ENCODE peak calls at places on chromosomes 5 and 9, in six cellular contexts. G, R, F, A, L and J are unnamed samples. For H3K9me3, the result is how much of the 10 kb centered on the place peaks cover.

GRCh38 chr5:163569284-163569683 is 63.9 kb downstream of the MAT2B start:
- DNase-seq in A (peak), F (no peak), G (peak), L (no peak), R (no peak), J (no peak)

GRCh38 chr5:172939045-172939444 is 20.2 kb upstream of the RPL26L1 start:
- DNase-seq in G (peak), F (no peak), R (no peak), L (peak), A (peak), J (no peak)

GRCh38 chr5:143312822-143313221 is 90.7 kb downstream of the NR3C1 start:
- DNase-seq in F (no peak), A (no peak), R (no peak), G (no peak), L (no peak), J (no peak)

GRCh38 chr9:131627846-131628820 is 82.8 kb downstream of the PRRT1B start:
- DNase-seq in R (peak), A (no peak), F (no peak), L (no peak), G (peak), J (peak)

GRCh38 chr5:125198270-125198974 is 452.0 kb upstream of the ZNF608 start:
- DNase-seq in R (peak), F (peak), A (no peak), G (peak), L (no peak), J (peak)

GRCh38 chr5:106292654-106293053 is 1378.1 kb downstream of the EFNA5 start:
- DNase-seq in A (no peak), F (no peak), G (no peak), L (no peak), R (no peak), J (no peak)

GRCh38 chr9:72788966-72789365 is 163.9 kb downstream of the ALDH1A1 start:
- DNase-seq in L (no peak), F (no peak), R (no peak), G (no peak), A (no peak), J (no peak)

GRCh38 chr5:17192191-17192590 is 25.2 kb upstream of the BASP1 start:
- DNase-seq in G (peak), L (no peak), A (no peak), R (no peak), F (no peak), J (no peak)

GRCh38 chr5:2780421-2781171 is 29.1 kb upstream of the IRX2 start:
- DNase-seq in G (no peak), A (no peak), F (no peak), R (no peak), L (no peak), J (no peak)

GRCh38 chr9:10252174-10252573 is 360.6 kb downstream of the PTPRD start:
- DNase-seq in G (no peak), L (no peak), A (no peak), R (no peak), F (peak), J (no peak)

GRCh38 chr5:61702784-61703183 is 370.7 kb downstream of the ZSWIM6 start:
- DNase-seq in G (no peak), A (no peak), F (no peak), L (no peak), R (no peak), J (no peak)
- H3K27ac ChIP-seq in G (no peak), A (no peak), F (no peak), L (no peak), R (no peak), J (no peak)

GRCh38 chr9:90972057-90972456 is 170.4 kb downstream of the SYK start:
- DNase-seq in R (no peak), L (no peak), A (no peak), G (no peak), F (no peak), J (no peak)

GRCh38 chr9:90974007-90974406 is 172.4 kb downstream of the SYK start:
- DNase-seq in R (no peak), F (no peak), A (no peak), L (no peak), G (peak), J (no peak)

GRCh38 chr9:90969021-90969675 is 167.5 kb downstream of the SYK start:
- DNase-seq in L (no peak), A (no peak), G (no peak), F (no peak), R (no peak), J (peak)

GRCh38 chr9:90967171-90967570 is 165.6 kb downstream of the SYK start:
- DNase-seq in A (no peak), F (no peak), R (no peak), G (no peak), L (no peak), J (no peak)

GRCh38 chr9:90970603-90971002 is 169.0 kb downstream of the SYK start:
- DNase-seq in A (no peak), F (no peak), G (no peak), R (no peak), L (no peak), J (no peak)
- H3K9me3 ChIP-seq in A (under half), F (under half), G (under half), R (under half), L (under half), J (under half)

GRCh38 chr9:128296340-128297220 is 20.5 kb downstream of the SWI5 start:
- DNase-seq in G (peak), A (no peak), F (no peak), R (no peak), L (peak), J (no peak)

GRCh38 chr9:128293091-128293490 is 17.0 kb downstream of the SWI5 start:
- DNase-seq in L (no peak), G (no peak), F (no peak), R (no peak), A (no peak), J (no peak)

GRCh38 chr9:128294142-128294541 is 18.1 kb downstream of the SWI5 start:
- DNase-seq in F (no peak), G (no peak), A (no peak), L (no peak), R (no peak), J (no peak)

GRCh38 chr9:128298535-128299482 is 22.7 kb downstream of the SWI5 start:
- DNase-seq in G (no peak), F (no peak), A (no peak), R (no peak), L (no peak), J (no peak)

GRCh38 chr9:128297221-128297773 is 21.2 kb downstream of the SWI5 start:
- DNase-seq in G (no peak), A (no peak), F (no peak), L (no peak), R (no peak), J (no peak)
- H3K27ac ChIP-seq in G (no peak), A (peak), F (no peak), L (peak), R (no peak), J (no peak)

DNA sequence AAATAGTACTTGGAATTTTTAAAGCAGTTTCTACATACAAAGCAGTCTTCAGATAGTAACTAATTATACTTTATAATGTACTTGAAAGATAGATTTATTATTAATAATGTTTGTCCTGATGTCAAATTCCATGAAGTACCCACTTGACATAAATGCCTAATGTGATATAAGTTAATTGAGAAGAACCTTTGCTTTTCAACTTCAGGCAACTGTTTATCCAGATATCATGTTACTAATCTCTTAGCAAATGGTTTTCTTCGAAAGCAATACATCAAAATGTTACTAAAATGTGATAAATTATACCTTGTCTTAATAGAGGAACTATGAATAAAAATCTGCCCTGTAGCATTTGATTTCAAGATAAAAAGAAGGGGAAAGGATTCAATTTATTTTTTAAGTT is 146.8 kb upstream of the FBXL17 start:
- DNase-seq in L (no peak), A (no peak), G (no peak), R (no peak), F (no peak), J (no peak)
- H3K9me3 ChIP-seq in L (under half), A (under half), G (under half), R (under half), F (under half), J (under half)

GRCh38 chr9:127529671-127530070 is 78.4 kb downstream of the LRSAM1 start:
- DNase-seq in G (no peak), R (no peak), F (no peak), A (no peak), L (no peak), J (no peak)
- H3K27ac ChIP-seq in G (peak), R (no peak), F (peak), A (peak), L (no peak), J (peak)

DNA sequence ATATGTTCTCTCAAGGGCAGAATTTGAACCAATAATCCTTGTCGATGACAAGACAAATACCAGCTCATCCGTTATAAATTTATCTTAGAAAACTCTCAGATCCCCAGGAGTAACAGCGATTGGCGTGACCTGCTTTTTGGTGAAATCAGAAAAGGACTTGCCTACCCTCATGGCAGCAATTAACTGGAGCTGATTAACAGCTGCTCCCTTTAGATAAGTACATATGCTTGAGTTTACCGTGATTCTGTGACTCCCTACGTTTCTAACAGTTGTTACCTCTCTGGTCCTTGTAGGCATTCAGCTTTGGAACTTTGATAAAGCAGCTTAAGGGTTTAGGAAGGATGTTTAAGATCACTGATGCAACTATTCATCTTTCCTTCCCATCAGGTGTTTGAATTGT is 2.6 kb downstream of the INVS start:
- DNase-seq in F (no peak), A (no peak), G (no peak), R (no peak), L (no peak), J (no peak)
- H3K9me3 ChIP-seq in F (under half), A (under half), G (under half), R (under half), L (under half), J (under half)

DNA sequence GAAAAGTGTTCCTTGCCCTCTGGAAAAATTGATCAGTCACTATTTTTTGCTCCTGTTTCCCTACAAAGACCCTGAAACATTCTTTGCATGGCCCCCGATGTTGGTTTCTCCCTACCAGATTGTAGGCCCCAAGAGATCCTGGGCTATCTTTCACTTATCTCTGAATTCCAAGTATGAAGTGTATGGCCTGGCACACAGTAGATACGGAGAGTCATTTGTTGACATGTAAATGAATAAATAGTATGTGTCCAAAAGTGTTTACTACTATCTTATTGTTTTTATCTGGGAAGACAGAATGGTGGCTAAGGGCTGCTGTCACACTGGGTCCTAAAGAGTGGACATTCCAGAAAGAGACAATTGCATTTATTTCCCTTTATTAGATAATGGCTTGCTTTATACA is 7.4 kb upstream of the ANKDD1B start:
- DNase-seq in A (no peak), G (no peak), R (no peak), L (no peak), F (no peak), J (no peak)
- H3K27ac ChIP-seq in A (no peak), G (no peak), R (no peak), L (no peak), F (no peak), J (no peak)

DNA sequence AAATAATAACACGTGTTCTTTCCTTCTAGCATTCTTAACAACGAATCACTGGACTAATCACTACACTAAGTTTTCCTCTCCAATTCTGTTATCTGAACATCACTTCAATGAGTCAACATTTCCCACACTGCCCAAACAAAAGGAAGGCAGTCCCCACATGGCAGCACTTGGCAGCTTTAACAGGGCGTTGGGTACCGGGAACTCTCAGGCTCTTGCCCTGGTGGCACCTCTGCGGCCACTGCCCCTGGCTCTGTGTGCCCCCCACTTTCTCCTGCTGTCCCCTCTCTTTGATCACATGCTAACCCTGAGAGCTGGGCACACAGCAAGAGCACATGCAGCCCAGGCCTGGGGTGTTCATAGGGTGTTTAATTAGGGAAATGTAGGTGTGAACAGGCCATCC is 15.7 kb downstream of the SLC6A3 start:
- DNase-seq in L (no peak), R (no peak), F (no peak), A (no peak), G (no peak), J (no peak)
- H3K9me3 ChIP-seq in L (under half), R (under half), F (under half), A (under half), G (under half), J (under half)

GRCh38 chr9:92740446-92740961 is 24.1 kb downstream of the BICD2 start:
- DNase-seq in F (no peak), L (no peak), G (no peak), R (no peak), A (no peak), J (no peak)
- H3K27ac ChIP-seq in F (peak), L (no peak), G (no peak), R (no peak), A (no peak), J (peak)

GRCh38 chr5:178931846-178932760 is 8.9 kb upstream of the ZNF454 start:
- DNase-seq in F (no peak), A (no peak), L (no peak), R (no peak), G (no peak), J (no peak)
- H3K9me3 ChIP-seq in F (half or more), A (half or more), L (half or more), R (under half), G (under half), J (half or more)